ENCODE peak calls at places on chromosomes 16 and 17, in five cellular contexts. One of them, this sample, is unnamed.
A peak's percentile ranks its signal among the peaks of the same experiment; 100 is the strongest.

GRCh38 chr17:59357929-59358328 is 26.5 kb downstream of the YPEL2 start:
- DNase-seq in effector memory CD4-positive, alpha-beta T cell: no peak
- DNase-seq in K562: no peak
- DNase-seq in CD8-positive, alpha-beta T cell: no peak
- DNase-seq in Panc1: no peak
- DNase-seq in this sample: no peak

GRCh38 chr16:50625374-50625773 is 55.7 kb downstream of the SNX20 start:
- DNase-seq in effector memory CD4-positive, alpha-beta T cell: no peak
- DNase-seq in K562: no peak
- DNase-seq in CD8-positive, alpha-beta T cell: no peak
- DNase-seq in Panc1: no peak
- DNase-seq in this sample: no peak

GRCh38 chr17:45975640-45976295 is 23.3 kb upstream of the STH start:
- DNase-seq in effector memory CD4-positive, alpha-beta T cell: no peak
- DNase-seq in K562: no peak
- DNase-seq in CD8-positive, alpha-beta T cell: no peak
- DNase-seq in Panc1: no peak
- DNase-seq in this sample: no peak

GRCh38 chr17:78356163-78356713 is 3.6 kb downstream of the SOCS3 start:
- DNase-seq in effector memory CD4-positive, alpha-beta T cell: peak; percentile 87
- DNase-seq in K562: peak; percentile 75
- DNase-seq in CD8-positive, alpha-beta T cell: peak; percentile 96
- DNase-seq in Panc1: no peak
- DNase-seq in this sample: no peak

GRCh38 chr16:86634290-86634689 is 55.9 kb downstream of the FOXL1 start:
- DNase-seq in effector memory CD4-positive, alpha-beta T cell: no peak
- DNase-seq in K562: no peak
- DNase-seq in CD8-positive, alpha-beta T cell: no peak
- DNase-seq in Panc1: no peak
- DNase-seq in this sample: no peak

GRCh38 chr16:12651765-12652531 is 151.7 kb downstream of the CPPED1 start:
- DNase-seq in effector memory CD4-positive, alpha-beta T cell: no peak
- DNase-seq in K562: no peak
- DNase-seq in CD8-positive, alpha-beta T cell: no peak
- DNase-seq in Panc1: no peak
- DNase-seq in this sample: no peak

GRCh38 chr17:70552230-70552981 is 383.1 kb downstream of the KCNJ2 start:
- DNase-seq in effector memory CD4-positive, alpha-beta T cell: no peak
- DNase-seq in K562: peak; percentile 29
- DNase-seq in CD8-positive, alpha-beta T cell: no peak
- DNase-seq in Panc1: peak; percentile 15
- DNase-seq in this sample: peak; percentile 4

GRCh38 chr17:28950752-28951427 is 428 bp downstream of the PHF12 start:
- DNase-seq in effector memory CD4-positive, alpha-beta T cell: no peak
- DNase-seq in K562: no peak
- DNase-seq in CD8-positive, alpha-beta T cell: no peak
- DNase-seq in Panc1: no peak
- DNase-seq in this sample: no peak

GRCh38 chr17:8121531-8122390 is 2.1 kb downstream of the HES7 start:
- DNase-seq in effector memory CD4-positive, alpha-beta T cell: no peak
- DNase-seq in K562: peak; percentile 86
- DNase-seq in CD8-positive, alpha-beta T cell: no peak
- DNase-seq in Panc1: no peak
- DNase-seq in this sample: peak; percentile 82

GRCh38 chr17:79619636-79620206 is 8.9 kb upstream of the RBFOX3 start:
- DNase-seq in effector memory CD4-positive, alpha-beta T cell: no peak
- DNase-seq in K562: no peak
- DNase-seq in CD8-positive, alpha-beta T cell: no peak
- DNase-seq in Panc1: no peak
- DNase-seq in this sample: no peak

GRCh38 chr16:21159281-21159951 is 942 bp downstream of the LDAF1 start:
- DNase-seq in effector memory CD4-positive, alpha-beta T cell: no peak
- DNase-seq in K562: peak; percentile 46
- DNase-seq in CD8-positive, alpha-beta T cell: peak; percentile 24
- DNase-seq in Panc1: no peak
- DNase-seq in this sample: peak; percentile 18

GRCh38 chr17:41354538-41354937 is 3.9 kb upstream of the KRT33A start:
- DNase-seq in effector memory CD4-positive, alpha-beta T cell: no peak
- DNase-seq in K562: no peak
- DNase-seq in CD8-positive, alpha-beta T cell: no peak
- DNase-seq in Panc1: no peak
- DNase-seq in this sample: no peak

GRCh38 chr16:23249830-23250229 is 52.3 kb upstream of the SCNN1B start:
- DNase-seq in effector memory CD4-positive, alpha-beta T cell: no peak
- DNase-seq in K562: no peak
- DNase-seq in CD8-positive, alpha-beta T cell: no peak
- DNase-seq in Panc1: no peak
- DNase-seq in this sample: no peak

GRCh38 chr17:78873519-78874340 is 29.3 kb downstream of the CEP295NL start:
- DNase-seq in effector memory CD4-positive, alpha-beta T cell: no peak
- DNase-seq in K562: no peak
- DNase-seq in CD8-positive, alpha-beta T cell: no peak
- DNase-seq in Panc1: no peak
- DNase-seq in this sample: no peak

GRCh38 chr17:58271532-58271931 is 9.2 kb downstream of the MPO start:
- DNase-seq in effector memory CD4-positive, alpha-beta T cell: no peak
- DNase-seq in K562: no peak
- DNase-seq in CD8-positive, alpha-beta T cell: no peak
- DNase-seq in Panc1: no peak
- DNase-seq in this sample: no peak

GRCh38 chr17:51059781-51060180 is 60.9 kb downstream of the SPAG9 start:
- DNase-seq in effector memory CD4-positive, alpha-beta T cell: no peak
- DNase-seq in K562: no peak
- DNase-seq in CD8-positive, alpha-beta T cell: no peak
- DNase-seq in Panc1: no peak
- DNase-seq in this sample: no peak

GRCh38 chr17:18225562-18226283 is at the start of gene LLGL1:
- DNase-seq in effector memory CD4-positive, alpha-beta T cell: no peak
- DNase-seq in K562: peak; percentile 32
- DNase-seq in CD8-positive, alpha-beta T cell: no peak
- DNase-seq in Panc1: no peak
- DNase-seq in this sample: peak; percentile 25

GRCh38 chr17:43070257-43070656 is 45.2 kb downstream of the RND2 start:
- DNase-seq in effector memory CD4-positive, alpha-beta T cell: no peak
- DNase-seq in K562: no peak
- DNase-seq in CD8-positive, alpha-beta T cell: no peak
- DNase-seq in Panc1: no peak
- DNase-seq in this sample: no peak

GRCh38 chr17:82598256-82599011 is 49.8 kb downstream of the WDR45B start:
- DNase-seq in effector memory CD4-positive, alpha-beta T cell: no peak
- DNase-seq in K562: no peak
- DNase-seq in CD8-positive, alpha-beta T cell: no peak
- DNase-seq in Panc1: no peak
- DNase-seq in this sample: no peak

GRCh38 chr16:8878523-8878911 is 3.6 kb upstream of the LITAFD start:
- DNase-seq in effector memory CD4-positive, alpha-beta T cell: no peak
- DNase-seq in K562: no peak
- DNase-seq in CD8-positive, alpha-beta T cell: no peak
- DNase-seq in Panc1: no peak
- DNase-seq in this sample: no peak

GRCh38 chr17:50565559-50566350 is 5.2 kb downstream of the CACNA1G start:
- DNase-seq in effector memory CD4-positive, alpha-beta T cell: no peak
- DNase-seq in K562: no peak
- DNase-seq in CD8-positive, alpha-beta T cell: peak; percentile 32
- DNase-seq in Panc1: no peak
- DNase-seq in this sample: no peak

DNA sequence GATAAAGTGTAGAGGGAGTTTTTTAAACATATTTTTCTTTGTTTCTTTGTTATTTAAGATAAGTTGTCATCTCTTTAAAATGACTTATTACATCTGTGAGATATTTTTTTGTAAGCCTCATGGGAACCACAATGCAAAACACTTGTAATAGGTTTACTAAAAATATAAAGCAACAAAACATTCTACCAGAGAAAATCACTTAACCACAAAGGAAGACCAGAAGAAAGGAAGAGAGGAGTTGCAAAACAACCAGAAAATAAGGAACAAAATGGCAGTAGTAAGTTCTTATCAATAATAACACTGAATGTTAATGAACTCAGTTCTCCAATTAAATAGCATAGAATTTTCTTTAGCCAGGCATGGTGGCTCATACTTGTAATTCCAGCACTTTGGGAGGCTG is 22.9 kb downstream of the DHRS7B start:
- DNase-seq in effector memory CD4-positive, alpha-beta T cell: no peak
- DNase-seq in K562: no peak
- DNase-seq in CD8-positive, alpha-beta T cell: no peak
- DNase-seq in Panc1: no peak
- DNase-seq in this sample: no peak
- H3K9me3 ChIP-seq in effector memory CD4-positive, alpha-beta T cell: no peaks in the 10 kb centered on the region
- H3K9me3 ChIP-seq in K562: peaks cover 2% of the 10 kb centered on the region
- H3K9me3 ChIP-seq in CD8-positive, alpha-beta T cell: no peaks in the 10 kb centered on the region
- H3K9me3 ChIP-seq in Panc1: no peaks in the 10 kb centered on the region
- H3K9me3 ChIP-seq in this sample: peaks cover 7% of the 10 kb centered on the region

GRCh38 chr16:19662351-19662750 is 55.7 kb downstream of the KNOP1 start:
- DNase-seq in effector memory CD4-positive, alpha-beta T cell: no peak
- DNase-seq in K562: no peak
- DNase-seq in CD8-positive, alpha-beta T cell: no peak
- DNase-seq in Panc1: no peak
- DNase-seq in this sample: peak; percentile 25

GRCh38 chr16:19660432-19660831 is 57.6 kb downstream of the KNOP1 start:
- DNase-seq in effector memory CD4-positive, alpha-beta T cell: no peak
- DNase-seq in K562: no peak
- DNase-seq in CD8-positive, alpha-beta T cell: no peak
- DNase-seq in Panc1: no peak
- DNase-seq in this sample: no peak

GRCh38 chr16:19659554-19659953 is 58.5 kb downstream of the KNOP1 start:
- DNase-seq in effector memory CD4-positive, alpha-beta T cell: no peak
- DNase-seq in K562: no peak
- DNase-seq in CD8-positive, alpha-beta T cell: no peak
- DNase-seq in Panc1: no peak
- DNase-seq in this sample: no peak

GRCh38 chr16:19666451-19666850 is 51.6 kb downstream of the KNOP1 start:
- DNase-seq in effector memory CD4-positive, alpha-beta T cell: no peak
- DNase-seq in K562: no peak
- DNase-seq in CD8-positive, alpha-beta T cell: no peak
- DNase-seq in Panc1: no peak
- DNase-seq in this sample: peak; percentile 79

GRCh38 chr16:19664166-19664565 is 53.9 kb downstream of the KNOP1 start:
- DNase-seq in effector memory CD4-positive, alpha-beta T cell: no peak
- DNase-seq in K562: no peak
- DNase-seq in CD8-positive, alpha-beta T cell: no peak
- DNase-seq in Panc1: no peak
- DNase-seq in this sample: no peak
- H3K9me3 ChIP-seq in effector memory CD4-positive, alpha-beta T cell: no peaks in the 10 kb centered on the region
- H3K9me3 ChIP-seq in K562: no peaks in the 10 kb centered on the region
- H3K9me3 ChIP-seq in CD8-positive, alpha-beta T cell: no peaks in the 10 kb centered on the region
- H3K9me3 ChIP-seq in Panc1: no peaks in the 10 kb centered on the region
- H3K9me3 ChIP-seq in this sample: no peaks in the 10 kb centered on the region

GRCh38 chr16:3306078-3306477 is 781 bp downstream of the ZNF75A start:
- DNase-seq in effector memory CD4-positive, alpha-beta T cell: no peak
- DNase-seq in K562: no peak
- DNase-seq in CD8-positive, alpha-beta T cell: no peak
- DNase-seq in Panc1: no peak
- DNase-seq in this sample: no peak

GRCh38 chr16:3304370-3304769 is 860 bp downstream of the TIGD7 start:
- DNase-seq in effector memory CD4-positive, alpha-beta T cell: no peak
- DNase-seq in K562: no peak
- DNase-seq in CD8-positive, alpha-beta T cell: no peak
- DNase-seq in Panc1: no peak
- DNase-seq in this sample: no peak

DNA sequence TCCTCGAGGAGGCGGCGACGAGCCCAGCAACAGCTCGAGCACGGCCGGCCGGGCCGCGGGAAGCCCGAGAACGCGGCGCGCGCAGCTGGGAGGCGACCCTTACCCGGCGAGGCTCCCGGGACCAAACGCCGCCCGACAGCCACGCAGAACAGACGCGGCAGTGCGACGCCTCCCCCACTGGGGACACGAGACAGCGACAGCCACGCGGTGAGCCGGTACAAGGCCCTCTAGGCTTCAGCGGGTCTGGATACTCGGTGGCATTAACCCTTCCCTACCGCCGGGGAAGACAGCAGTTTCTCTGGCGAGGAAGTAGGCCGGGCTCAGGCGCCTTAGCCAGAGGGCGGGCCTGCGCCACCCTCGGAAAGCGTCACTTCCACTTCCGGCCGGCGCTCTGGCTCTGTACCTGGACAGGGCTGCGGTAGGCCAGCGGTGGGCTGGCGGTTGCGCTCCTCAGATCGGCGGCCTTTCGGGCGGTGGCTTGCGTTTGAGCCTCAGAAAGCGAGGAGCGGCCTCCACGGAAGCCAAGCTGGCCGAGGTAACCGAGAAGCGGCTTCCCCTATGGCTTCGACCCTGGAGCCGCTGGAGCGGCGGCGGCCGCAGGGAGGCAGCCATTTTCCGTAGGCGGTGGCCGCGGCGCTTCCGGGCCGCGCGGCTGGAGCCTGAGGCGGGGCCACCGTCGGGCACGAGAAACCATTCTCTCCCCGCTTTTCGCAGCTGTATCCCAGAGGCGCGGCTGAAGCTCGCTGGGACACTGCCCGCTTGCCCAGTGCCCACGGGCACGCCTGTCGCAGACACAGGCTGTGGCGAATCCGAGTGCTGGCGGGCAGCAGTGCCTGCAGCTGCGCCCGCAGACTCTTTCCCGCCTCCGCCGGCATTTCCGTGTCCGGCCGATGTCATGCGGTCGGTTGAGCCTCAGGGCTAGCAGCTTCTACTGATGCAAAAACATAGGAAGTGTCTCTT is at the start of the genes TIGD7 and ZNF75A:
- DNase-seq in effector memory CD4-positive, alpha-beta T cell: peak; percentile 75
- DNase-seq in K562: peak; percentile 91
- DNase-seq in CD8-positive, alpha-beta T cell: peak; percentile 91
- DNase-seq in Panc1: peak; percentile 46
- DNase-seq in this sample: peak; percentile 84
- H3K9me3 ChIP-seq in effector memory CD4-positive, alpha-beta T cell: peaks cover 16% of the 10 kb centered on the region
- H3K9me3 ChIP-seq in K562: peaks cover 24% of the 10 kb centered on the region
- H3K9me3 ChIP-seq in CD8-positive, alpha-beta T cell: peaks cover 21% of the 10 kb centered on the region
- H3K9me3 ChIP-seq in Panc1: peaks cover 61% of the 10 kb centered on the region
- H3K9me3 ChIP-seq in this sample: peaks cover 17% of the 10 kb centered on the region

GRCh38 chr17:56893503-56893902 is 20.3 kb downstream of the TRIM25 start:
- DNase-seq in effector memory CD4-positive, alpha-beta T cell: no peak
- DNase-seq in K562: no peak
- DNase-seq in CD8-positive, alpha-beta T cell: no peak
- DNase-seq in Panc1: no peak
- DNase-seq in this sample: no peak

GRCh38 chr17:56890906-56891674 is 22.8 kb downstream of the TRIM25 start:
- DNase-seq in effector memory CD4-positive, alpha-beta T cell: no peak
- DNase-seq in K562: no peak
- DNase-seq in CD8-positive, alpha-beta T cell: no peak
- DNase-seq in Panc1: no peak
- DNase-seq in this sample: no peak

GRCh38 chr17:56890390-56890789 is 23.5 kb downstream of the TRIM25 start:
- DNase-seq in effector memory CD4-positive, alpha-beta T cell: no peak
- DNase-seq in K562: no peak
- DNase-seq in CD8-positive, alpha-beta T cell: no peak
- DNase-seq in Panc1: no peak
- DNase-seq in this sample: no peak

GRCh38 chr17:56892333-56892732 is 21.5 kb downstream of the TRIM25 start:
- DNase-seq in effector memory CD4-positive, alpha-beta T cell: no peak
- DNase-seq in K562: no peak
- DNase-seq in CD8-positive, alpha-beta T cell: no peak
- DNase-seq in Panc1: no peak
- DNase-seq in this sample: no peak

DNA sequence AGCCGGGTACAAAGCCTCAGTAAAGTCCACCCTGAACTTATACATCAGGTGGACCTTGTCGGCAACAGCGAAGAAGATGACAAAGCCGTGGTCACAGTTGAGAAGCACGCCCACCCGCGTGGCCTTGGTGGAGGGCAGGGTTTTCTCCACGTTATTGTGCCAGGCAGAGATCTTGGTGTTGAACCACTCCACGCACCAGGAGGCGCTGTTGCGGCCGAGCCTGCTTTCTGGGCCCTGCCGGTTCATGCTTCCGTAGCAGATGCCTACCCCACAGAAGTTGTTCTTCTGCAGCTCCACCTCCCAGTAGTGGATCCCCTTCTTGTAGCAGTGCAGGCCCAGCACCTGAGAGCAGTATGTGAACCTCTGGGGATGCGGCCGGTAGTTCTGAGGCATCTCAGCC is 22.1 kb downstream of the TRIM25 start:
- DNase-seq in effector memory CD4-positive, alpha-beta T cell: peak; percentile 25
- DNase-seq in K562: peak; percentile 41
- DNase-seq in CD8-positive, alpha-beta T cell: peak; percentile 67
- DNase-seq in Panc1: no peak
- DNase-seq in this sample: peak; percentile 39
- H3K9me3 ChIP-seq in effector memory CD4-positive, alpha-beta T cell: no peaks in the 10 kb centered on the region
- H3K9me3 ChIP-seq in K562: no peaks in the 10 kb centered on the region
- H3K9me3 ChIP-seq in CD8-positive, alpha-beta T cell: peaks cover 5% of the 10 kb centered on the region
- H3K9me3 ChIP-seq in Panc1: peaks cover 12% of the 10 kb centered on the region
- H3K9me3 ChIP-seq in this sample: peaks cover 4% of the 10 kb centered on the region